ENCODE peak calls at places on chromosomes 4 and X, in four cellular contexts. One of them, this sample, is unnamed.

GRCh38 chr4:628346-628745 is 3.0 kb downstream of the PDE6B start:
- DNase-seq in endothelial cell of umbilical vein: no peak
- DNase-seq in upper lobe of right lung: no peak
- DNase-seq in colonic mucosa: no peak
- DNase-seq in this sample: no peak

GRCh38 chrX:46953597-46953996 is 41.4 kb downstream of the JADE3 start:
- DNase-seq in endothelial cell of umbilical vein: peak; percentile 64
- DNase-seq in upper lobe of right lung: no peak
- DNase-seq in colonic mucosa: peak; percentile 23
- DNase-seq in this sample: no peak

GRCh38 chrX:110131031-110131430 is 128.1 kb downstream of the TMEM164 start:
- DNase-seq in endothelial cell of umbilical vein: no peak
- DNase-seq in upper lobe of right lung: no peak
- DNase-seq in colonic mucosa: no peak
- DNase-seq in this sample: no peak

GRCh38 chrX:153882086-153882498 is 3.9 kb downstream of the L1CAM start:
- DNase-seq in endothelial cell of umbilical vein: no peak
- DNase-seq in upper lobe of right lung: no peak
- DNase-seq in colonic mucosa: no peak
- DNase-seq in this sample: no peak

GRCh38 chr4:106039796-106040195 is 144.5 kb downstream of the NPNT start:
- DNase-seq in endothelial cell of umbilical vein: no peak
- DNase-seq in upper lobe of right lung: no peak
- DNase-seq in colonic mucosa: no peak
- DNase-seq in this sample: no peak

GRCh38 chr4:24719615-24720014 is 75.8 kb upstream of the SOD3 start:
- DNase-seq in endothelial cell of umbilical vein: no peak
- DNase-seq in upper lobe of right lung: no peak
- DNase-seq in colonic mucosa: no peak
- DNase-seq in this sample: no peak

GRCh38 chr4:52750819-52751348 is 341 bp downstream of the ERVMER34-1 start:
- DNase-seq in endothelial cell of umbilical vein: peak; percentile 4
- DNase-seq in upper lobe of right lung: peak; percentile 74
- DNase-seq in colonic mucosa: peak; percentile 19
- DNase-seq in this sample: no peak

GRCh38 chr4:186485621-186486062 is 69.7 kb downstream of the MTNR1A start:
- DNase-seq in endothelial cell of umbilical vein: no peak
- DNase-seq in upper lobe of right lung: no peak
- DNase-seq in colonic mucosa: no peak
- DNase-seq in this sample: no peak

GRCh38 chr4:142281999-142282398 is 564.1 kb downstream of the INPP4B start:
- DNase-seq in endothelial cell of umbilical vein: no peak
- DNase-seq in upper lobe of right lung: no peak
- DNase-seq in colonic mucosa: no peak
- DNase-seq in this sample: no peak

GRCh38 chr4:145507636-145508035 is 26.0 kb downstream of the SMAD1 start:
- DNase-seq in endothelial cell of umbilical vein: peak; percentile 91
- DNase-seq in upper lobe of right lung: no peak
- DNase-seq in colonic mucosa: no peak
- DNase-seq in this sample: no peak

GRCh38 chr4:88255111-88255510 is 29.2 kb downstream of the PPM1K start:
- DNase-seq in endothelial cell of umbilical vein: no peak
- DNase-seq in upper lobe of right lung: no peak
- DNase-seq in colonic mucosa: no peak
- DNase-seq in this sample: no peak

GRCh38 chr4:165839615-165840333 is 33.3 kb upstream of the TLL1 start:
- DNase-seq in endothelial cell of umbilical vein: peak; percentile 62
- DNase-seq in upper lobe of right lung: no peak
- DNase-seq in colonic mucosa: no peak
- DNase-seq in this sample: no peak

GRCh38 chr4:42488114-42488513 is 90.8 kb downstream of the SHISA3 start:
- DNase-seq in endothelial cell of umbilical vein: no peak
- DNase-seq in upper lobe of right lung: no peak
- DNase-seq in colonic mucosa: no peak
- DNase-seq in this sample: no peak

GRCh38 chr4:13700196-13701140 is 72.9 kb upstream of the BOD1L1 start:
- DNase-seq in endothelial cell of umbilical vein: no peak
- DNase-seq in upper lobe of right lung: no peak
- DNase-seq in colonic mucosa: no peak
- DNase-seq in this sample: no peak

DNA sequence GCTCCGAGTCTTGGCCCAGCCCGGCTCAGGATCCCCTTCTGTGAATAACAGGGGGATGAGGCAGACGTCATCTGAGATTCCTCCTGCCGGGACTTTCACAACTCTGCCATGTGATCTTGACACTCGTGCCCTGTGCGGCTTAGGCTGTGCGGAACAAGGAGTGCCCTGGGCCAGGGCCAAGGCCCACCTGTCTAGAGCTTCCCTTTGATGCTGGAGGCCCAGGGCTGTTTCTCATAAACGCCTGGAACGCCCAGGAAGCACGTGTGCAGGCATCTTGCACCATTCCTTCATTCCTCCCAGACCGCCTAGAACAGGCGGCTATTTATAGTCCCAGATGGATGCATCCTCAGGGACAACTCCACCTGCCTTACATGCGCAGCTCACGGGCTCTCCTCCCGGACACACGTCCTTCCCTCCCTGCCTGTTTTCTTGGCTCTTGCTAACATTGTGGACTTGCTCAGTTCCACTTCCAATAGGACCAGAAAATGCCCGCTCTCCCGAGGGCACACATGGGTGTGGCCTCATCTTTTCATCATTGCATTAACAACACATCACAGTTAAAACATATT is 57.3 kb downstream of the ABLIM2 start:
- DNase-seq in endothelial cell of umbilical vein: no peak
- DNase-seq in upper lobe of right lung: peak; percentile 89
- DNase-seq in colonic mucosa: peak; percentile 85
- DNase-seq in this sample: no peak
- H3K4me1 ChIP-seq in endothelial cell of umbilical vein: no peaks in the 10 kb centered on the region
- H3K4me1 ChIP-seq in upper lobe of right lung: peaks cover 13% of the 10 kb centered on the region
- H3K4me1 ChIP-seq in colonic mucosa: no peaks in the 10 kb centered on the region
- H3K4me1 ChIP-seq in this sample: no peaks in the 10 kb centered on the region

GRCh38 chrX:103066606-103067005 is 2.6 kb upstream of the BEX1 start:
- DNase-seq in endothelial cell of umbilical vein: no peak
- DNase-seq in upper lobe of right lung: no peak
- DNase-seq in colonic mucosa: no peak
- DNase-seq in this sample: no peak

GRCh38 chrX:103061486-103061885 is 2.5 kb downstream of the BEX1 start:
- DNase-seq in endothelial cell of umbilical vein: no peak
- DNase-seq in upper lobe of right lung: no peak
- DNase-seq in colonic mucosa: no peak
- DNase-seq in this sample: no peak

GRCh38 chrX:103063191-103063845 is 653 bp downstream of the BEX1 start:
- DNase-seq in endothelial cell of umbilical vein: peak; percentile 28
- DNase-seq in upper lobe of right lung: no peak
- DNase-seq in colonic mucosa: no peak
- DNase-seq in this sample: no peak

GRCh38 chrX:103063918-103064434 is at the start of gene BEX1:
- DNase-seq in endothelial cell of umbilical vein: no peak
- DNase-seq in upper lobe of right lung: peak; percentile 63
- DNase-seq in colonic mucosa: no peak
- DNase-seq in this sample: no peak
- H3K27ac ChIP-seq in endothelial cell of umbilical vein: no peak within 1 kb of the TSS
- H3K27ac ChIP-seq in upper lobe of right lung: no peak within 1 kb of the TSS
- H3K27ac ChIP-seq in colonic mucosa: no peak within 1 kb of the TSS
- H3K27ac ChIP-seq in this sample: no peak within 1 kb of the TSS

DNA sequence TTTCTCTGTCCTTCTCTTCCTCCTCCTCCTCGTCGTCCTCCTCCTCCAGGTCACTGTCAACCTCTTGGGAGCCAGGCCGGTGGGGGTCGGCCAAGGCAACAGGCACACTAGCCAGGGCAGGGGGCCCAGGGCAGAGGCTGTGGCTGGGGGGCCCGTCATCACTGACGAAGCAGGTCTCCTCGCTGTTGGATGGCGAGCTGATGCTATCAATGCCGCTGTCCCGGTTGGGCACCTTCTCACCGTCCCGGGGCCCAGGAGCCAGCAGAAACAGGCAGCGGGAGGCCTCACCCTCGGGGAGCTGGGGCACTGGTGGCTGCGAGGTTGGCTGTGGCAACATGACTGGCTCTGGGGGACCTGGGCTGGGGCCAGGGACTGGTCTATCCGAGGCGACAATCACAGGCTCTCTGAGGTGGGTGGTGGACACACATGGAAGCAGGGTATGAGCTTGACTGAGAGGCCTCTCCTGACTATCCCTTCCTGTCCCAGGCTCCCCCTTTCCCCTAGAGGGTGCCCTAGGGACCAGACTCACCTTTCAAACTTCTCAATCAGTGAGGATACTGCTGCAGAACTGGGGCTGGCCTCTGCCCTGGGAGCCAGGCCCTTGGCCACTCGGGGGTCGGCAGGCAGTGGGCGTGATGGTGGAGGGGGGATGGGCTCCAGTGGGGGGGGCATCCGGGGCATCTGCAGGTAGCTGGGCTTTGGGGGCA is 25.8 kb downstream of the FGD1 start:
- DNase-seq in endothelial cell of umbilical vein: no peak
- DNase-seq in upper lobe of right lung: no peak
- DNase-seq in colonic mucosa: no peak
- DNase-seq in this sample: no peak
- H3K9me3 ChIP-seq in endothelial cell of umbilical vein: no peaks in the 10 kb centered on the region
- H3K9me3 ChIP-seq in upper lobe of right lung: no peaks in the 10 kb centered on the region
- H3K9me3 ChIP-seq in colonic mucosa: no peaks in the 10 kb centered on the region
- H3K9me3 ChIP-seq in this sample: no peaks in the 10 kb centered on the region

GRCh38 chrX:1472975-1473374 is 20.3 kb upstream of the ASMTL start:
- DNase-seq in endothelial cell of umbilical vein: no peak
- DNase-seq in upper lobe of right lung: no peak
- DNase-seq in colonic mucosa: no peak
- DNase-seq in this sample: no peak
- H3K4me1 ChIP-seq in endothelial cell of umbilical vein: no peaks in the 10 kb centered on the region
- H3K4me1 ChIP-seq in upper lobe of right lung: no peaks in the 10 kb centered on the region
- H3K4me1 ChIP-seq in colonic mucosa: no peaks in the 10 kb centered on the region
- H3K4me1 ChIP-seq in this sample: peaks cover 36% of the 10 kb centered on the region

GRCh38 chr4:113222006-113222405 is 172.6 kb downstream of the ANK2 start:
- DNase-seq in endothelial cell of umbilical vein: no peak
- DNase-seq in upper lobe of right lung: no peak
- DNase-seq in colonic mucosa: no peak
- DNase-seq in this sample: no peak
- H3K27ac ChIP-seq in endothelial cell of umbilical vein: no peak overlapping the region
- H3K27ac ChIP-seq in upper lobe of right lung: no peak overlapping the region
- H3K27ac ChIP-seq in colonic mucosa: no peak overlapping the region
- H3K27ac ChIP-seq in this sample: no peak overlapping the region

DNA sequence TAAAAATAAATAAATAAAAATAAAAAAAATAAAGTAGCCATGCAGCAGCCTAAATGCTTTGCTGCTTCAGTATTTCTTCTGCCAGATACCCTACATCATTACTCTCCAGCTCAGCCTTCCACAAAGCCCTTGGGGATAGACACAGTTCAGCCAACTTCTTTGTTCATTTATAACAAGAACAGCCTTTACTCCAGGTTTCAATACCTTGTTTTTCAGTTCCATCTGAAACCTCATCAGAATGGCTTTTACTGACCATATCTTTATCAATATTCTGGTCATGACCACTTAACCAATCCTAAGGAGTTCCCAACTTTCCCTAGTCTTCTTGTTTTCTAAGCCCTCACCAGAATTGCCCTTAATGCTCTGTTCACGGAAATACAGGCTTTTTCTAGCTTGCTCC is 128.3 kb upstream of the MED14 start:
- DNase-seq in endothelial cell of umbilical vein: no peak
- DNase-seq in upper lobe of right lung: no peak
- DNase-seq in colonic mucosa: no peak
- DNase-seq in this sample: no peak
- H3K9me3 ChIP-seq in endothelial cell of umbilical vein: no peaks in the 10 kb centered on the region
- H3K9me3 ChIP-seq in upper lobe of right lung: no peaks in the 10 kb centered on the region
- H3K9me3 ChIP-seq in colonic mucosa: no peaks in the 10 kb centered on the region
- H3K9me3 ChIP-seq in this sample: no peaks in the 10 kb centered on the region

GRCh38 chr4:184460495-184461285 is 13.7 kb downstream of the IRF2 start:
- DNase-seq in endothelial cell of umbilical vein: no peak
- DNase-seq in upper lobe of right lung: no peak
- DNase-seq in colonic mucosa: no peak
- DNase-seq in this sample: no peak
- H3K4me1 ChIP-seq in endothelial cell of umbilical vein: peaks cover 19% of the 10 kb centered on the region
- H3K4me1 ChIP-seq in upper lobe of right lung: peaks cover 20% of the 10 kb centered on the region
- H3K4me1 ChIP-seq in colonic mucosa: no peaks in the 10 kb centered on the region
- H3K4me1 ChIP-seq in this sample: peaks cover 13% of the 10 kb centered on the region

GRCh38 chrX:50768801-50769200 is 45.2 kb downstream of the SHROOM4 start:
- DNase-seq in endothelial cell of umbilical vein: peak; percentile 79
- DNase-seq in upper lobe of right lung: no peak
- DNase-seq in colonic mucosa: no peak
- DNase-seq in this sample: no peak
- H3K27ac ChIP-seq in endothelial cell of umbilical vein: peak overlapping the region; percentile 84
- H3K27ac ChIP-seq in upper lobe of right lung: peak overlapping the region; percentile 42
- H3K27ac ChIP-seq in colonic mucosa: no peak overlapping the region
- H3K27ac ChIP-seq in this sample: no peak overlapping the region

This sample was measured in effector memory CD4-positive, alpha-beta T cell.